ENCODE peak calls at places on chromosome 1, in nine cellular contexts. T is fibroblast of lung; Y is neural crest cell; D is heart left ventricle; H is mucosa of descending colon; W is CD8-positive, alpha-beta T cell; I is left lung; J is cardiac fibroblast; Z is transverse colon. R is an unnamed sample.
A peak's percentile ranks its signal among the peaks of the same experiment; 100 is the strongest.

GRCh38 chr1:91526496-91526895 is 25.8 kb downstream of the CDC7 start:
- DNase-seq in H (no peak), Y (no peak), Z (no peak), J (peak; percentile 82), T (peak; percentile 99), W (no peak), D (no peak), I (no peak), R (no peak)

GRCh38 chr1:108663074-108663473 is 2.2 kb upstream of the HENMT1 start:
- DNase-seq in Z (no peak), Y (no peak), T (peak; percentile 20), D (no peak), H (no peak), W (no peak), J (peak; percentile 24), I (no peak), R (no peak)

GRCh38 chr1:10911274-10912166 is 100.9 kb upstream of the TARDBP start:
- DNase-seq in I (no peak), T (no peak), D (no peak), H (no peak), J (no peak), W (no peak), Z (no peak), Y (no peak), R (no peak)

GRCh38 chr1:248926401-248927182 is 20.6 kb downstream of the PGBD2 start:
- DNase-seq in J (peak; percentile 13), Z (no peak), Y (no peak), W (no peak), T (peak; percentile 28), H (no peak), I (no peak), D (no peak), R (no peak)

GRCh38 chr1:151822404-151822803 is 9.2 kb downstream of the RORC start:
- DNase-seq in H (no peak), D (no peak), Y (no peak), T (no peak), Z (no peak), I (no peak), W (no peak), J (no peak), R (no peak)

GRCh38 chr1:29713857-29714256 is 477.5 kb downstream of the PTPRU start:
- DNase-seq in W (no peak), D (no peak), T (peak; percentile 14), Z (no peak), J (peak; percentile 24), H (no peak), Y (no peak), I (no peak), R (no peak)

GRCh38 chr1:231420959-231421615 is 1.0 kb downstream of the EGLN1 start:
- DNase-seq in T (peak; percentile 47), J (peak; percentile 52), H (peak; percentile 78), W (peak; percentile 6), Y (peak; percentile 39), Z (peak; percentile 51), I (peak; percentile 70), D (peak; percentile 52), R (peak; percentile 58)

GRCh38 chr1:184958554-184959353 is 15.6 kb downstream of the NIBAN1 start:
- DNase-seq in T (peak; percentile 60), I (no peak), Z (no peak), D (no peak), J (peak; percentile 60), W (no peak), H (no peak), Y (no peak), R (no peak)

GRCh38 chr1:208793946-208794345 is 549.8 kb upstream of the PLXNA2 start:
- DNase-seq in J (no peak), Z (no peak), H (no peak), Y (no peak), W (no peak), D (no peak), T (no peak), I (no peak), R (no peak)

GRCh38 chr1:161872506-161872905 is 106.4 kb downstream of the ATF6 start:
- DNase-seq in D (no peak), T (peak; percentile 58), H (no peak), Z (no peak), J (no peak), W (no peak), Y (no peak), I (no peak), R (no peak)

GRCh38 chr1:198909973-198910372 is 271.1 kb downstream of the PTPRC start:
- DNase-seq in T (no peak), I (no peak), W (no peak), H (no peak), Z (no peak), Y (no peak), D (no peak), J (peak; percentile 63), R (no peak)

GRCh38 chr1:240455228-240455821 is 156.6 kb downstream of the GREM2 start:
- DNase-seq in H (no peak), I (no peak), Y (no peak), J (peak; percentile 22), T (peak; percentile 42), W (no peak), Z (no peak), D (no peak), R (no peak)
- TF ChIP-seq CTCF in H (peak; percentile 11), I (no peak), Y (peak; percentile 52), J (peak; percentile 42), T (peak; percentile 47), W (no peak), Z (peak; percentile 32), D (no peak), R (no peak)

GRCh38 chr1:63555480-63555879 is 32.2 kb downstream of the EFCAB7 start:
- DNase-seq in Z (no peak), H (no peak), I (no peak), T (no peak), W (no peak), Y (no peak), D (no peak), J (no peak), R (no peak)

GRCh38 chr1:63559357-63559756 is 33.9 kb upstream of the PGM1 start:
- DNase-seq in D (no peak), I (no peak), J (no peak), Y (no peak), T (no peak), H (no peak), W (no peak), Z (no peak), R (no peak)

GRCh38 chr1:63557365-63557987 is 34.2 kb downstream of the EFCAB7 start:
- DNase-seq in Z (peak; percentile 31), T (peak; percentile 69), I (no peak), H (no peak), W (no peak), Y (peak; percentile 30), J (peak; percentile 60), D (no peak), R (no peak)
- TF ChIP-seq CTCF in Z (peak; percentile 38), T (peak; percentile 65), I (peak; percentile 33), H (no peak), W (no peak), Y (peak; percentile 71), J (peak; percentile 69), D (peak; percentile 46), R (peak; percentile 69)

GRCh38 chr1:217393901-217394300 is 237.0 kb downstream of the GPATCH2 start:
- DNase-seq in T (peak; percentile 11), H (no peak), W (no peak), D (no peak), Y (no peak), I (no peak), J (peak; percentile 32), Z (no peak), R (no peak)
- TF ChIP-seq CTCF in T (no peak), H (no peak), W (no peak), D (no peak), Y (no peak), I (no peak), J (no peak), Z (no peak), R (no peak)

GRCh38 chr1:109757936-109758786 is 5.6 kb downstream of the EPS8L3 start:
- DNase-seq in D (peak; percentile 5), H (no peak), T (no peak), J (no peak), I (no peak), W (no peak), Y (no peak), Z (peak; percentile 6), R (peak; percentile 36)
- TF ChIP-seq CTCF in D (no peak), H (no peak), T (no peak), J (no peak), I (no peak), W (no peak), Y (no peak), Z (no peak), R (no peak)

GRCh38 chr1:167832693-167833092 is 81.2 kb downstream of the ADCY10 start:
- DNase-seq in W (no peak), H (no peak), Y (no peak), D (no peak), J (no peak), Z (no peak), I (no peak), T (no peak), R (no peak)
- TF ChIP-seq CTCF in W (no peak), H (no peak), Y (no peak), D (no peak), J (no peak), Z (no peak), I (no peak), T (no peak), R (no peak)